ENCODE peak calls at places on chromosomes 13 and 19, in nine cellular contexts. K is NCI-H345; L is ecto neural progenitor cell; U is HL-60; F is HFF-Myc; H is activated CD4-positive, alpha-beta T cell treated with anti-CD3 and anti-CD28 coated beads, Interleukin-2, amount 10 ng/mL, durations not matched to agents 7 days and 5 days; J is stimulated activated CD4-positive, alpha-beta T cell treated with anti-CD3 and anti-CD28 coated beads, Interleukin-1b, Interleukin-23, amount 100 ng/mL, for 1 hour; Z is astrocyte of the spinal cord; G is epithelial cell of esophagus. P is an unnamed sample.

GRCh38 chr19:3659746-3660112 is 33.1 kb upstream of the CACTIN start:
- DNase-seq in U (no peak), J (no peak), L (no peak), Z (no peak), G (no peak), H (no peak), F (no peak), K (no peak), P (no peak)

GRCh38 chr13:32428581-32429072 is 697 bp upstream of the N4BP2L1 start:
- DNase-seq in K (no peak), J (no peak), U (no peak), Z (no peak), F (no peak), L (no peak), H (no peak), G (no peak), P (no peak)

GRCh38 chr13:112346173-112346898 is 29.8 kb upstream of the SPACA7 start:
- DNase-seq in H (no peak), G (no peak), U (no peak), J (no peak), F (no peak), Z (no peak), L (peak), K (peak), P (no peak)

GRCh38 chr19:45253396-45254027 is 2.4 kb downstream of the MARK4 start:
- DNase-seq in U (no peak), G (peak), F (no peak), Z (peak), J (no peak), H (no peak), L (no peak), K (no peak), P (peak)

GRCh38 chr19:13849991-13850909 is 26.7 kb upstream of the NANOS3 start:
- DNase-seq in F (no peak), Z (peak), L (peak), J (no peak), U (no peak), H (peak), G (peak), K (peak), P (no peak)

GRCh38 chr13:52868190-52868589 is 19.8 kb upstream of the PCDH8 start:
- DNase-seq in U (no peak), K (no peak), F (no peak), Z (no peak), H (no peak), G (no peak), J (no peak), L (no peak), P (peak)

GRCh38 chr19:1474011-1474764 is 4.8 kb downstream of the C19orf25 start:
- DNase-seq in K (no peak), U (no peak), G (no peak), J (no peak), Z (peak), L (no peak), H (no peak), F (no peak), P (no peak)

GRCh38 chr19:5054551-5055456 is 85.9 kb downstream of the KDM4B start:
- DNase-seq in J (no peak), G (no peak), L (no peak), U (no peak), K (no peak), Z (no peak), F (no peak), H (no peak), P (no peak)

GRCh38 chr19:38155453-38155852 is 68.6 kb downstream of the DPF1 start:
- DNase-seq in U (no peak), H (no peak), F (no peak), K (no peak), J (no peak), L (no peak), G (peak), Z (no peak), P (no peak)

GRCh38 chr19:15550273-15550672 is 41.9 kb downstream of the CYP4F22 start:
- DNase-seq in J (no peak), L (no peak), F (no peak), H (no peak), U (no peak), G (no peak), K (no peak), Z (no peak), P (no peak)

GRCh38 chr13:50127017-50127725 is 111.9 kb downstream of the KCNRG start:
- DNase-seq in Z (peak), J (no peak), G (no peak), U (no peak), L (peak), K (no peak), H (peak), F (no peak), P (no peak)

GRCh38 chr19:32387701-32388392 is 17.7 kb upstream of the DPY19L3 start:
- DNase-seq in H (no peak), J (no peak), Z (peak), G (peak), F (peak), K (no peak), U (no peak), L (no peak), P (no peak)

GRCh38 chr13:45951724-45952123 is 100.2 kb upstream of the SIAH3 start:
- DNase-seq in U (no peak), F (no peak), Z (no peak), H (no peak), G (peak), K (no peak), L (no peak), J (no peak), P (no peak)

GRCh38 chr19:8329993-8330392 is 8.7 kb downstream of the RPS28 start:
- DNase-seq in L (no peak), H (no peak), U (no peak), J (no peak), K (no peak), F (no peak), G (peak), Z (no peak), P (no peak)